ENCODE peak calls at places on chromosomes 13 and 19, in seven cellular contexts. G is effector CD4-positive, alpha-beta T cell; M is BE2C; Y is neural crest cell; V is dorsolateral prefrontal cortex; L is NCI-H345; F is substantia nigra. E is an unnamed sample.

GRCh38 chr19:47419037-47419783 is at the start of gene MEIS3:
- DNase-seq in L (no peak), F (peak; percentile 59), V (no peak), G (no peak), Y (no peak), M (no peak), E (no peak)

GRCh38 chr19:11496391-11497163 is 9.1 kb downstream of the ZNF653 start:
- DNase-seq in Y (peak; percentile 74), F (peak; percentile 29), G (peak; percentile 54), L (no peak), M (peak; percentile 85), V (peak; percentile 74), E (peak; percentile 24)

GRCh38 chr19:10193666-10194499 is 870 bp downstream of the DNMT1 start:
- DNase-seq in Y (no peak), F (no peak), L (peak; percentile 3), G (no peak), M (peak; percentile 39), V (peak; percentile 11), E (no peak)

GRCh38 chr19:815079-815774 is 6.5 kb downstream of the PLPPR3 start:
- DNase-seq in L (no peak), V (no peak), Y (no peak), M (no peak), F (peak; percentile 50), G (no peak), E (no peak)

GRCh38 chr19:52191374-52191773 is 1.5 kb downstream of the PPP2R1A start:
- DNase-seq in F (no peak), V (no peak), L (no peak), Y (no peak), M (no peak), G (no peak), E (no peak)

GRCh38 chr13:27137759-27138158 is 33.9 kb downstream of the USP12 start:
- DNase-seq in V (peak; percentile 52), L (no peak), F (peak; percentile 13), Y (no peak), M (no peak), G (no peak), E (no peak)

GRCh38 chr19:48565090-48565489 is 13.1 kb downstream of the SULT2B1 start:
- DNase-seq in V (no peak), M (no peak), G (no peak), Y (no peak), F (no peak), L (no peak), E (no peak)

GRCh38 chr13:32234914-32235313 is 80.2 kb downstream of the ZAR1L start:
- DNase-seq in F (peak; percentile 26), V (no peak), M (no peak), L (no peak), Y (no peak), G (no peak), E (no peak)

GRCh38 chr13:108425056-108425455 is 155.5 kb downstream of the TNFSF13B start:
- DNase-seq in L (no peak), V (no peak), Y (no peak), M (no peak), G (no peak), F (no peak), E (peak; percentile 12)

GRCh38 chr13:99895999-99896695 is 75.4 kb downstream of the ZIC5 start:
- DNase-seq in V (peak; percentile 25), L (no peak), M (no peak), G (no peak), F (peak; percentile 32), Y (peak; percentile 35), E (no peak)

GRCh38 chr13:105918842-105919741 is 616.4 kb downstream of the EFNB2 start:
- DNase-seq in L (no peak), V (no peak), Y (peak; percentile 11), G (no peak), M (peak; percentile 76), F (no peak), E (no peak)

GRCh38 chr19:10550336-10550735 is 6.6 kb downstream of the ATG4D start:
- DNase-seq in L (no peak), M (no peak), G (no peak), F (no peak), Y (no peak), V (no peak), E (no peak)

GRCh38 chr13:31051999-31052398 is 109.7 kb downstream of the HSPH1 start:
- DNase-seq in L (no peak), Y (no peak), F (no peak), M (no peak), V (no peak), G (no peak), E (no peak)

GRCh38 chr19:11265785-11266236 is 3.5 kb upstream of the DOCK6 start:
- DNase-seq in Y (no peak), M (no peak), L (no peak), G (no peak), V (no peak), F (no peak), E (no peak)

GRCh38 chr13:111854403-111854802 is 212.5 kb upstream of the SOX1 start:
- DNase-seq in L (peak; percentile 56), V (no peak), G (no peak), F (no peak), Y (no peak), M (no peak), E (no peak)

GRCh38 chr19:5247957-5248705 is 92.5 kb downstream of the PTPRS start:
- DNase-seq in M (no peak), Y (no peak), F (peak; percentile 29), V (no peak), L (no peak), G (no peak), E (no peak)

GRCh38 chr13:24035411-24035810 is 125.1 kb upstream of the SPATA13 start:
- DNase-seq in G (no peak), F (no peak), L (no peak), M (no peak), Y (no peak), V (no peak), E (no peak)

GRCh38 chr13:94389544-94390351 is 89.7 kb downstream of the DCT start:
- DNase-seq in M (no peak), G (no peak), V (no peak), L (no peak), F (no peak), Y (no peak), E (no peak)

E was measured in AG04449.